ENCODE peak calls at places on chromosomes 4 and X, in nine cellular contexts. One of them, this sample, is unnamed.

GRCh38 chr4:144463896-144464295 is 182.1 kb upstream of the HHIP start:
- DNase-seq in activated T-cell treated with anti-CD3 and anti-CD28 coated beads for 24 hours: no peak
- DNase-seq in T-helper 22 cell: no peak
- DNase-seq in fibroblast of pulmonary artery: no peak
- DNase-seq in IMR-90: no peak
- DNase-seq in COR-L47: no peak
- DNase-seq in lung: no peak
- DNase-seq in left kidney: peak
- DNase-seq in activated naive CD4-positive, alpha-beta T cell treated with anti-CD3 and anti-CD28 coated beads, Interleukin-2, amount 10 ng/mL, durations not matched to agents 7 days and 5 days: no peak
- DNase-seq in this sample: no peak

GRCh38 chr4:38665846-38666490 is 2.0 kb downstream of the KLF3 start:
- DNase-seq in activated T-cell treated with anti-CD3 and anti-CD28 coated beads for 24 hours: no peak
- DNase-seq in T-helper 22 cell: no peak
- DNase-seq in fibroblast of pulmonary artery: no peak
- DNase-seq in IMR-90: no peak
- DNase-seq in COR-L47: no peak
- DNase-seq in lung: no peak
- DNase-seq in left kidney: peak
- DNase-seq in activated naive CD4-positive, alpha-beta T cell treated with anti-CD3 and anti-CD28 coated beads, Interleukin-2, amount 10 ng/mL, durations not matched to agents 7 days and 5 days: no peak
- DNase-seq in this sample: no peak

GRCh38 chrX:115460565-115460888 is 100.4 kb upstream of the PLS3 start:
- DNase-seq in activated T-cell treated with anti-CD3 and anti-CD28 coated beads for 24 hours: no peak
- DNase-seq in T-helper 22 cell: no peak
- DNase-seq in fibroblast of pulmonary artery: peak
- DNase-seq in IMR-90: peak
- DNase-seq in COR-L47: no peak
- DNase-seq in lung: no peak
- DNase-seq in left kidney: no peak
- DNase-seq in activated naive CD4-positive, alpha-beta T cell treated with anti-CD3 and anti-CD28 coated beads, Interleukin-2, amount 10 ng/mL, durations not matched to agents 7 days and 5 days: no peak
- DNase-seq in this sample: no peak

GRCh38 chr4:41192136-41192535 is 22.2 kb downstream of the APBB2 start:
- DNase-seq in activated T-cell treated with anti-CD3 and anti-CD28 coated beads for 24 hours: no peak
- DNase-seq in T-helper 22 cell: no peak
- DNase-seq in fibroblast of pulmonary artery: peak
- DNase-seq in IMR-90: peak
- DNase-seq in COR-L47: no peak
- DNase-seq in lung: no peak
- DNase-seq in left kidney: no peak
- DNase-seq in activated naive CD4-positive, alpha-beta T cell treated with anti-CD3 and anti-CD28 coated beads, Interleukin-2, amount 10 ng/mL, durations not matched to agents 7 days and 5 days: no peak
- DNase-seq in this sample: no peak

GRCh38 chr4:8778301-8778700 is 93.3 kb downstream of the HMX1 start:
- DNase-seq in activated T-cell treated with anti-CD3 and anti-CD28 coated beads for 24 hours: no peak
- DNase-seq in T-helper 22 cell: no peak
- DNase-seq in fibroblast of pulmonary artery: no peak
- DNase-seq in IMR-90: no peak
- DNase-seq in COR-L47: no peak
- DNase-seq in lung: no peak
- DNase-seq in left kidney: no peak
- DNase-seq in activated naive CD4-positive, alpha-beta T cell treated with anti-CD3 and anti-CD28 coated beads, Interleukin-2, amount 10 ng/mL, durations not matched to agents 7 days and 5 days: no peak
- DNase-seq in this sample: no peak

GRCh38 chrX:98407526-98408049 is 1523.9 kb downstream of the RPA4 start:
- DNase-seq in activated T-cell treated with anti-CD3 and anti-CD28 coated beads for 24 hours: no peak
- DNase-seq in T-helper 22 cell: no peak
- DNase-seq in fibroblast of pulmonary artery: no peak
- DNase-seq in IMR-90: no peak
- DNase-seq in COR-L47: no peak
- DNase-seq in lung: no peak
- DNase-seq in left kidney: no peak
- DNase-seq in activated naive CD4-positive, alpha-beta T cell treated with anti-CD3 and anti-CD28 coated beads, Interleukin-2, amount 10 ng/mL, durations not matched to agents 7 days and 5 days: no peak
- DNase-seq in this sample: no peak

GRCh38 chr4:170736710-170737109 is 647.0 kb upstream of the AADAT start:
- DNase-seq in activated T-cell treated with anti-CD3 and anti-CD28 coated beads for 24 hours: no peak
- DNase-seq in T-helper 22 cell: no peak
- DNase-seq in fibroblast of pulmonary artery: no peak
- DNase-seq in IMR-90: no peak
- DNase-seq in COR-L47: no peak
- DNase-seq in lung: no peak
- DNase-seq in left kidney: no peak
- DNase-seq in activated naive CD4-positive, alpha-beta T cell treated with anti-CD3 and anti-CD28 coated beads, Interleukin-2, amount 10 ng/mL, durations not matched to agents 7 days and 5 days: no peak
- DNase-seq in this sample: no peak

GRCh38 chr4:175770555-175770954 is 41.5 kb downstream of the GPM6A start:
- DNase-seq in activated T-cell treated with anti-CD3 and anti-CD28 coated beads for 24 hours: no peak
- DNase-seq in T-helper 22 cell: no peak
- DNase-seq in fibroblast of pulmonary artery: no peak
- DNase-seq in IMR-90: no peak
- DNase-seq in COR-L47: peak
- DNase-seq in lung: no peak
- DNase-seq in left kidney: no peak
- DNase-seq in activated naive CD4-positive, alpha-beta T cell treated with anti-CD3 and anti-CD28 coated beads, Interleukin-2, amount 10 ng/mL, durations not matched to agents 7 days and 5 days: no peak
- DNase-seq in this sample: no peak

GRCh38 chrX:115559672-115560071 is 1.3 kb upstream of the PLS3 start:
- DNase-seq in activated T-cell treated with anti-CD3 and anti-CD28 coated beads for 24 hours: no peak
- DNase-seq in T-helper 22 cell: no peak
- DNase-seq in fibroblast of pulmonary artery: no peak
- DNase-seq in IMR-90: no peak
- DNase-seq in COR-L47: no peak
- DNase-seq in lung: no peak
- DNase-seq in left kidney: no peak
- DNase-seq in activated naive CD4-positive, alpha-beta T cell treated with anti-CD3 and anti-CD28 coated beads, Interleukin-2, amount 10 ng/mL, durations not matched to agents 7 days and 5 days: no peak
- DNase-seq in this sample: no peak

GRCh38 chrX:113384628-113385027 is 544.0 kb upstream of the AMOT start:
- DNase-seq in activated T-cell treated with anti-CD3 and anti-CD28 coated beads for 24 hours: no peak
- DNase-seq in T-helper 22 cell: no peak
- DNase-seq in fibroblast of pulmonary artery: peak
- DNase-seq in IMR-90: peak
- DNase-seq in COR-L47: no peak
- DNase-seq in lung: no peak
- DNase-seq in left kidney: no peak
- DNase-seq in activated naive CD4-positive, alpha-beta T cell treated with anti-CD3 and anti-CD28 coated beads, Interleukin-2, amount 10 ng/mL, durations not matched to agents 7 days and 5 days: no peak
- DNase-seq in this sample: no peak

GRCh38 chr4:148444296-148445070 is 2.3 kb upstream of the NR3C2 start:
- DNase-seq in activated T-cell treated with anti-CD3 and anti-CD28 coated beads for 24 hours: peak
- DNase-seq in T-helper 22 cell: peak
- DNase-seq in fibroblast of pulmonary artery: no peak
- DNase-seq in IMR-90: no peak
- DNase-seq in COR-L47: no peak
- DNase-seq in lung: no peak
- DNase-seq in left kidney: peak
- DNase-seq in activated naive CD4-positive, alpha-beta T cell treated with anti-CD3 and anti-CD28 coated beads, Interleukin-2, amount 10 ng/mL, durations not matched to agents 7 days and 5 days: peak
- DNase-seq in this sample: peak

GRCh38 chr4:106478152-106478551 is 109.6 kb upstream of the GIMD1 start:
- DNase-seq in activated T-cell treated with anti-CD3 and anti-CD28 coated beads for 24 hours: no peak
- DNase-seq in T-helper 22 cell: no peak
- DNase-seq in fibroblast of pulmonary artery: no peak
- DNase-seq in IMR-90: no peak
- DNase-seq in COR-L47: peak
- DNase-seq in lung: no peak
- DNase-seq in left kidney: no peak
- DNase-seq in activated naive CD4-positive, alpha-beta T cell treated with anti-CD3 and anti-CD28 coated beads, Interleukin-2, amount 10 ng/mL, durations not matched to agents 7 days and 5 days: no peak
- DNase-seq in this sample: no peak